ENCODE peak calls at places on chromosome 11, in seven cellular contexts. L is GM23248, S is GM23338, G is OCI-LY7, Z is PC-9, X is PC-3, D is SK-N-SH. O is an unnamed sample. For H3K9me2, the result is how much of the 10 kb centered on the place peaks cover.

GRCh38 chr11:86726118-86726748 is 53.8 kb upstream of the ME3 start:
- DNase-seq in G (no peak), D (no peak), S (no peak), L (peak), X (peak), Z (peak), O (no peak)

GRCh38 chr11:16862733-16863132 is 124.3 kb downstream of the C11orf58 start:
- DNase-seq in D (peak), G (no peak), S (no peak), L (peak), X (no peak), Z (no peak), O (no peak)

GRCh38 chr11:84890706-84891105 is 736.4 kb downstream of the DLG2 start:
- DNase-seq in G (no peak), D (no peak), Z (no peak), L (peak), X (no peak), S (peak), O (no peak)

GRCh38 chr11:17547051-17547577 is at the start of gene OTOG:
- DNase-seq in X (peak), D (peak), Z (peak), G (no peak), S (peak), L (no peak), O (no peak)

GRCh38 chr11:43579171-43579918 is 101.2 kb upstream of the HSD17B12 start:
- DNase-seq in G (peak), D (peak), L (peak), S (peak), Z (no peak), X (peak), O (peak)

GRCh38 chr11:45994421-45995341 is 72.2 kb downstream of the LARGE2 start:
- DNase-seq in S (peak), X (no peak), G (no peak), L (peak), D (peak), Z (no peak), O (no peak)

GRCh38 chr11:116353517-116353916 is 419.3 kb downstream of the BUD13 start:
- DNase-seq in G (no peak), X (no peak), Z (no peak), D (no peak), S (no peak), L (no peak), O (no peak)

GRCh38 chr11:70067591-70068341 is 10.4 kb upstream of the ANO1 start:
- DNase-seq in S (peak), G (no peak), Z (peak), L (no peak), D (peak), X (peak), O (no peak)

GRCh38 chr11:119438599-119438998 is 15.6 kb upstream of the THY1 start:
- DNase-seq in S (no peak), G (no peak), X (no peak), D (no peak), Z (no peak), L (no peak), O (no peak)

GRCh38 chr11:119626197-119626909 is 102.6 kb downstream of the NECTIN1 start:
- DNase-seq in X (no peak), Z (no peak), S (no peak), G (no peak), L (no peak), D (peak), O (no peak)

GRCh38 chr11:8317164-8317563 is 53.5 kb upstream of the LMO1 start:
- DNase-seq in X (no peak), S (no peak), L (peak), D (no peak), Z (no peak), G (no peak), O (no peak)

GRCh38 chr11:63845305-63845704 is 6.4 kb downstream of the MARK2 start:
- DNase-seq in L (peak), G (no peak), D (no peak), X (peak), Z (peak), S (no peak), O (no peak)

GRCh38 chr11:31870609-31871309 is 59.6 kb upstream of the PAX6 start:
- DNase-seq in S (peak), X (peak), G (no peak), L (peak), Z (peak), D (peak), O (peak)

GRCh38 chr11:96311120-96311568 is 31.9 kb downstream of the MAML2 start:
- DNase-seq in Z (peak), X (peak), L (peak), G (no peak), S (no peak), D (no peak), O (no peak)

GRCh38 chr11:131041331-131042040 is 125.2 kb upstream of the SNX19 start:
- DNase-seq in S (no peak), D (no peak), X (peak), G (no peak), L (peak), Z (peak), O (no peak)

GRCh38 chr11:78194490-78194889 is 5.8 kb downstream of the USP35 start:
- DNase-seq in L (no peak), Z (no peak), G (no peak), X (peak), S (no peak), D (no peak), O (no peak)

GRCh38 chr11:12581923-12582322 is 92.3 kb upstream of the TEAD1 start:
- DNase-seq in D (no peak), X (peak), S (no peak), G (no peak), L (peak), Z (peak), O (no peak)

GRCh38 chr11:117179048-117179999 is 781 bp downstream of the SIDT2 start:
- DNase-seq in G (peak), X (peak), S (no peak), Z (no peak), D (no peak), L (peak), O (peak)

GRCh38 chr11:70871881-70872280 is 380.5 kb downstream of the SHANK2 start:
- DNase-seq in L (peak), D (no peak), X (no peak), Z (no peak), G (no peak), S (no peak), O (no peak)

GRCh38 chr11:74860743-74861142 is 88.1 kb downstream of the XRRA1 start:
- DNase-seq in G (no peak), L (no peak), D (no peak), S (no peak), Z (no peak), X (peak), O (no peak)

GRCh38 chr11:66912361-66912760 is 45.8 kb downstream of the PC start:
- DNase-seq in D (no peak), G (no peak), L (no peak), X (no peak), Z (no peak), S (peak), O (no peak)

GRCh38 chr11:49505231-49505630 is 296.8 kb upstream of the FOLH1 start:
- DNase-seq in Z (no peak), G (no peak), S (peak), D (no peak), X (no peak), L (no peak), O (no peak)

GRCh38 chr11:59560290-59560701 is 49.0 kb downstream of the OR4D9 start:
- DNase-seq in D (peak), L (peak), G (peak), Z (peak), S (peak), X (peak), O (peak)

GRCh38 chr11:57801185-57801490 is 39.5 kb downstream of the CTNND1 start:
- DNase-seq in Z (no peak), X (no peak), G (peak), L (no peak), D (no peak), S (no peak), O (no peak)

GRCh38 chr11:121451982-121452608 is at the start of gene SORL1:
- DNase-seq in D (peak), L (peak), G (peak), X (peak), S (peak), Z (no peak), O (peak)

GRCh38 chr11:2770556-2771301 is 70.9 kb upstream of the KCNQ1OT1 start:
- DNase-seq in D (no peak), L (no peak), S (no peak), G (no peak), X (no peak), Z (no peak), O (no peak)

GRCh38 chr11:1628506-1629325 is 859 bp upstream of the KRTAP5-5 start:
- DNase-seq in S (peak), G (peak), X (peak), D (peak), L (peak), Z (no peak), O (peak)

GRCh38 chr11:120332822-120333716 is 3.1 kb upstream of the ARHGEF12 start:
- DNase-seq in L (peak), G (no peak), Z (peak), S (no peak), X (no peak), D (no peak), O (no peak)

GRCh38 chr11:71913716-71914115 is 14.7 kb downstream of the XNDC1N start:
- DNase-seq in Z (no peak), S (no peak), X (no peak), G (no peak), D (no peak), L (peak), O (no peak)
- H3K9me2 ChIP-seq in Z (under half), S (under half), X (under half), G (under half), D (under half), L (under half), O (under half)

DNA sequence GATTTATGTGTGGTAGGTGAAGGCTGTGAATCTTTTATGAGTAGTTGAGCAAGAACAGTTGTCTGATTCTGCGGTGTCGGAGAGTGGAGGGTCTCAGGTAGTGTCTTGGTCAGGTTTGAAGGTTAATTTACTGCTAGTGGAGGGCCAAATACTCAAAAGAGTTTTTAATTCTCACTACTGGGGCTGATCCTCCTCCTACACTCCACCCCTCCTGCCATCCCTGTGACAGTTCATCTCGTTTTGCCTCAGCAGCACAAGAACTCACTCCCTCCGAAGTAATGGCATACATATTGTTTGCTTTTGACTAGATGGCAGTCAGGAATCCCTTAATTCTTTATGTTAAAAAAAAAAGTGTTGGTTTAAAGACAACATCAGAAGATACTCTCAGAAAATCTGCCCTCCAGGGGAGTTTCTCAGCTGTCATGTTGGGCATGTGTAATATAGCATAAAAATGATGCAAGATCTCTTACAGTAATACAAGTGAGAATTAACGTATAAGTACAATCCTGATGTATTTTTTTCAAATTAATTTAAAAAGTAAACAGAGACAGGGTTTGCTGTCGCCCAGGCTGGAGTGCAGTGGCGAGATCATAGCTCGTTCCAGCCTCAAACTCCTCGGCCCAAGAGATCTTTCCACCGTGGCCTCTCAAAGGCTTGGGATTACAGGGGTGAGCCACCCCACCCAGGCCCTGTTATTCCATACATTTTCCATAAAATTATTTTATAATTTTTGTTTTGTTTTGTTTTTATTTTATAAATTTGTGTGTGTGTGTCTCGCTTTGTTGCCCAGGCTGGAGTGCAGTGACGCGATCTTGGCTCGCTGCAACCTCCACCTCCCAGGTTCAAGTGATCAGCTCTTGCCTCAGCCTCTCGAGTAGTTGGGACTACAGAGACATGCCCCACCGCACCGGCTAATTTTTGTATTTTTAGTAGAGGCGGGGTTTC is 1.3 kb downstream of the FAR1 start:
- DNase-seq in X (no peak), G (peak), S (no peak), Z (no peak), D (no peak), L (peak), O (no peak)
- H3K27ac ChIP-seq in X (no peak), G (peak), S (no peak), Z (peak), D (peak), L (peak), O (peak)

GRCh38 chr11:36452987-36453386 is 57.1 kb downstream of the TRAF6 start:
- DNase-seq in L (no peak), S (no peak), D (no peak), Z (peak), G (no peak), X (peak), O (no peak)
- H3K9me2 ChIP-seq in L (under half), S (under half), D (under half), Z (under half), G (under half), X (under half), O (under half)

DNA sequence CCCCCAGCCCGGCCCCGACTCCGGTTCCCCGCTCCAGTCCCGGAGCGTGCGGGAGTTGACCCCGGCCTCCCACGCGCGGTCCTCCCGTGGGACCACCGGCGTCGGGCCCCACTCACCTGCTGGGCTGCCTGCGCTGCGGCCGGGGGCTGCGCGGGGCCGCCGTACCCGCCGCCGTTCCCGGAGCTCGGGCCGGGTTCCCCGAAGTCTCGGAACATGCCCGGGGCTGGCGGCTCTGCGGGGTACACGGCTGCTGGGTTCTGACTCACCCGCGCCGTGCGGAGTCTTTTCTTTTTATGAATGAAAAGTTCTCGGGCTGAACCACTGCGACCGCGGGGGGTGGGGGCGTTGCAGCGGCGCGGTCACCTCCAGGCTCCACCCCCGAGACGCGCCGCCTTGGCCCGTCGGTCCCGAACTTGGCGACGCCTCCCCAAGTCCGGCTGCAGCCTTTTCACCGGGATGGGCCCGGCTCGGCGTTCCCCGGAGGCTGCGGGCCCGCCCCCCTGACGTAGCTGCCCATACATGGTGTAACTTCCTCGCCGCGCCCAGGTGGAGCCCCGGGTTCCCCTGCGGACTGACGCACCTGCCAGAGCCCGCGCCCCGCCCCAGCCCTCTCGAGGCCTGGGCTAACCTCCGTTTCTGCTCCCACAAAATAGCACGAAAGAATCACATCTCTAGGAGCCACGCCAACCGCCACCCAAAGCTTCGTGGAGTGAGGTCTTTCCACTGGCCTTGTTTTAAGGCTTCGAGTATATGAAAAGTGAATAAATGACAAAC is at the start of gene FOSL1:
- DNase-seq in D (peak), S (peak), G (peak), X (peak), L (peak), Z (peak), O (peak)
- H3K27ac ChIP-seq in D (peak), S (no peak), G (no peak), X (peak), L (peak), Z (peak), O (no peak)

GRCh38 chr11:103668859-103669258 is 367.6 kb upstream of the DDI1 start:
- DNase-seq in Z (no peak), G (no peak), X (no peak), L (no peak), D (no peak), S (no peak), O (no peak)
- H3K9me2 ChIP-seq in Z (under half), G (under half), X (under half), L (under half), D (under half), S (under half), O (under half)

DNA sequence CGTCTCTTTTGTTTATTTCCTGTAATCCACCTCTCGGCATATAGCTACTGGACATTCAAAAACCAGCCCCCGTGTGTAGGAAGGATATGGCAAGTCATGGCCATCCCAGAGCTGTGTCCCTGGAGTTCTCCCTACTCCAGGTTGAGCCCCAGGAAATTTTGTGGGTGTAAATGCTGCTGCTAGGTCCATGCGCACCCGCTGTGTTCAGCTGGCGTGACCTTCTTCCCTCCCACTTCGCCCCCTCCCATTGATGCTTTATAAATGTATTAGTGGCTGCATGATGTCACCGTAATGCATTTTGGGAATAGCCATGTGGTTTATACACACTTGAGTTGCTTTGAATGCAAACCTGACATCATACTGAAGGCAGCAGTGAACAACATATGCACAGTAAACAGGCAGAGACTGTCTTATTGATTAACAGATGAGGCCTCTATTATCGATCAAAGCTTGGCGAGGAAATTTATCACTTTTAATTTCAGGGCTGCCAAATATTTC is 113.7 kb upstream of the NNMT start:
- DNase-seq in L (no peak), D (no peak), G (no peak), S (no peak), X (no peak), Z (no peak), O (no peak)
- H3K27ac ChIP-seq in L (no peak), D (no peak), G (no peak), S (no peak), X (no peak), Z (no peak), O (no peak)

DNA sequence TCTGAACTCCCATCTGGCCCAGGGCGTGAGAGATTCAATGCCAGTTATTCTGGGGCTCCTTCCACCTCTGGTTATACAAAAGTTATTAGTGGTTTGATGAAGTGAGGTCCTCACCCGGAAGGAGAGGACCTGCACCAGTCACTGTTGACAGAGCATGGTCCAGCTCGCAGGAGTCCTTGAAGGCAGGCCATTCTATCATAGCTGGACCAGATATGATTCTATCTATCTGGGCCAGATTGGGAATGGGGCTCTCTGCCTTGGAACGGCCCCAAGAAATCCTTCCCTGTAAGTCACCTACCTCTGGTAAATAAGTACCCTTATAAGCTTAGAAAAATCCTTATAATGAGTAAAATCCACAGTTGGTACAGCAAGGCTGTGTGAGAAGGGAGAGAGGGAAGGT is 50.7 kb downstream of the C11orf91 start:
- DNase-seq in L (no peak), D (no peak), Z (no peak), G (no peak), S (no peak), X (no peak), O (peak)
- H3K9me2 ChIP-seq in L (under half), D (under half), Z (under half), G (under half), S (under half), X (under half), O (under half)

O was measured in Karpas-422.